ENCODE peak calls at places on chromosomes 1 and 21, in four cellular contexts. W is hepatocyte, F is K562, V is neuronal stem cell. I is an unnamed sample.

GRCh38 chr1:244705268-244706234 is 52.6 kb downstream of the DESI2 start:
- DNase-seq in F (no peak), V (no peak), W (peak; percentile 32), I (no peak)

GRCh38 chr1:234214129-234214910 is 158.9 kb upstream of the COA6 start:
- DNase-seq in V (peak; percentile 23), F (no peak), W (peak; percentile 63), I (peak; percentile 66)

GRCh38 chr21:41460578-41461527 is 34.8 kb downstream of the MX1 start:
- DNase-seq in W (peak; percentile 85), V (peak; percentile 32), F (peak; percentile 60), I (peak; percentile 77)

GRCh38 chr1:184911103-184911502 is 63.2 kb downstream of the NIBAN1 start:
- DNase-seq in W (no peak), F (no peak), V (no peak), I (no peak)

GRCh38 chr1:84387480-84388163 is 10.7 kb upstream of the DNASE2B start:
- DNase-seq in W (no peak), F (peak; percentile 34), V (no peak), I (no peak)

GRCh38 chr1:43987159-43988022 is 4.0 kb upstream of the CCDC24 start:
- DNase-seq in W (peak; percentile 54), F (no peak), V (no peak), I (no peak)

GRCh38 chr1:23838401-23838866 is 13.2 kb upstream of the HMGCL start:
- DNase-seq in W (peak; percentile 82), V (peak; percentile 40), F (peak; percentile 86), I (peak; percentile 59)

GRCh38 chr1:243271990-243272389 is 16.1 kb downstream of the SDCCAG8 start:
- DNase-seq in F (no peak), V (no peak), W (no peak), I (no peak)

GRCh38 chr1:96538883-96539282 is 182.7 kb upstream of the PTBP2 start:
- DNase-seq in F (no peak), V (no peak), W (peak; percentile 73), I (no peak)

GRCh38 chr1:170581041-170581440 is 49.1 kb downstream of the GORAB start:
- DNase-seq in F (no peak), W (no peak), V (no peak), I (no peak)

GRCh38 chr1:151989131-151989868 is 4.4 kb downstream of the S100A10 start:
- DNase-seq in F (no peak), V (no peak), W (peak; percentile 70), I (no peak)

GRCh38 chr1:165915480-165916395 is 88.3 kb downstream of the UCK2 start:
- DNase-seq in W (no peak), F (no peak), V (no peak), I (no peak)

GRCh38 chr1:84724128-84724860 is 34.0 kb upstream of the SSX2IP start:
- DNase-seq in F (peak; percentile 75), V (no peak), W (no peak), I (peak; percentile 54)

GRCh38 chr1:20345419-20345818 is 54.7 kb downstream of the VWA5B1 start:
- DNase-seq in W (no peak), F (no peak), V (no peak), I (no peak)

GRCh38 chr1:5720936-5721335 is 271.3 kb downstream of the NPHP4 start:
- DNase-seq in W (no peak), F (no peak), V (no peak), I (no peak)

GRCh38 chr1:150515328-150516049 is at the start of gene FALEC:
- DNase-seq in V (peak; percentile 97), F (peak; percentile 98), W (peak; percentile 99), I (peak; percentile 99)

GRCh38 chr1:46718340-46718726 is 581 bp downstream of the EFCAB14 start:
- DNase-seq in W (no peak), V (no peak), F (no peak), I (no peak)

GRCh38 chr1:50358962-50359361 is 64.3 kb downstream of the DMRTA2 start:
- DNase-seq in F (no peak), W (no peak), V (no peak), I (peak; percentile 42)

GRCh38 chr1:26696645-26697440 is 1.0 kb downstream of the ARID1A start:
- DNase-seq in W (peak; percentile 57), V (no peak), F (peak; percentile 36), I (peak; percentile 61)

GRCh38 chr21:35225573-35225972 is 176.5 kb upstream of the RUNX1 start:
- DNase-seq in F (no peak), V (no peak), W (no peak), I (no peak)

GRCh38 chr21:23542097-23542496 is 2065.2 kb downstream of the MRPL39 start:
- DNase-seq in F (no peak), W (no peak), V (no peak), I (no peak)

GRCh38 chr1:1434131-1434811 is 1.2 kb upstream of the VWA1 start:
- DNase-seq in V (no peak), F (peak; percentile 33), W (no peak), I (peak; percentile 49)

GRCh38 chr1:197773856-197774255 is 1.4 kb downstream of the DENND1B start:
- DNase-seq in W (no peak), V (no peak), F (no peak), I (no peak)

GRCh38 chr1:87330201-87330953 is 1.7 kb downstream of the LMO4 start:
- DNase-seq in V (no peak), F (peak; percentile 43), W (peak; percentile 44), I (peak; percentile 76)

GRCh38 chr1:204130178-204130577 is 21.7 kb downstream of the ETNK2 start:
- DNase-seq in F (no peak), V (no peak), W (no peak), I (no peak)

GRCh38 chr1:34460193-34460592 is 283.5 kb downstream of the C1orf94 start:
- DNase-seq in W (peak; percentile 34), V (peak; percentile 32), F (peak; percentile 48), I (peak; percentile 47)

DNA sequence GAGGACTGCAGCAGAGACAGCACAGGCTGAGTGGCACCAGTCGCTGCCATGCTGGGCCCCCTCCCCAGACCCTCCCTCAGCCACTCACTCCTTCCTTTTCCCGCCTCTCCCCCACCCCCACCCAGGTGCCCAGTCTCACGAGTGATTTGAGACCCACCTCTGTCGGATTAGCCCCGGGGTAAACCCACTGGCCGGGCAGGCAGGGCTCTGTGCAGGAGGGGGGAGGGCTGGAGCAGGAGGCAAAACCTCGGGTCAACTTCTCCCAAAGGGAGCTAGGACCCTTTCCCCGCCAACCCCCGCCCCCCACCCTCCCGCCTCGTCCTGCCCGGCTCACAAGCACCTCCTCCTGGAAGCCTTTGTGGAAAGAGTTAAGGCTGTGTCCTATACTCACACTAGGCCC is 3.5 kb upstream of the MRPL24 start:
- DNase-seq in F (no peak), W (no peak), V (no peak), I (no peak)
- H3K4me1 ChIP-seq in F (peaks cover 44% of the 10 kb centered on the region), W (peaks cover 48% of the 10 kb centered on the region), V (peaks cover 34% of the 10 kb centered on the region), I (peaks cover 43% of the 10 kb centered on the region)

DNA sequence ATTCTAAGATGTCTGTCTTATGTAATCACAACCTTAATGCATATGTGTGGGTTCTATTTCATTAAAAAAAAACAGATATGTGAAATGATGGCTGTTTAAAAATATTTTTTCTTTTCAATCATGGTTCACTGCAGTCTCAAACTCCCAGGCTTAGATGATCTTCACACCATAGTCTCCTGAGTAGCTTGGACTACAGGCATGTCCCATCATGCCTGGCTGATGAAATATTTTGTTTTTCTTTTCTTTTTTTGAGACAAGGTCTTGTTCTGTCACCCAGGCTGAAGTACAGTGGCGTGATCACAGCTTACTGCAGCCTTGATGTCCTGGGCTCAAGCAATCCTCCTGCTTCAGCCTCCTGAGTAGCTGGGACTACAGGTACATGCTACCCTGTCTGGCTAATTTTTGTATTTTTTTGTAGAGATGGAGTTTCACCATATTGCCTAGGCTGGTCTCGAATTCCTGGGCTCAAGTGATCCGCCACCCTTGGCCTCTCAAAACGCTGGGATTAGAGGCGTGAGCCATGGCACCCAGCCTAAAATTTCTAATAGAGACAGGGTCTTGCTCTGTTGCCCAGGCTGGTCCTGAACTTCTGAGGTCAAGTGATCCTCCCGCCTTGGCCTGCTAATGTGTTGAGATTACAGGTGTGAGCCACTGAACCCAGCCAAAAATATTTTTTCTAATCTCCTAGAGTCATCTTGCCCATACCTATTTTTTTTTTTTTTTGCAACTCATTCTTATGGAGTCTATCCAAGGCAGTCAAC is 67.6 kb downstream of the GIPC2 start:
- DNase-seq in W (no peak), F (no peak), V (no peak), I (no peak)
- H3K4me2 ChIP-seq in W (no peak overlapping the region), F (no peak overlapping the region), V (no peak overlapping the region), I (no peak overlapping the region)

DNA sequence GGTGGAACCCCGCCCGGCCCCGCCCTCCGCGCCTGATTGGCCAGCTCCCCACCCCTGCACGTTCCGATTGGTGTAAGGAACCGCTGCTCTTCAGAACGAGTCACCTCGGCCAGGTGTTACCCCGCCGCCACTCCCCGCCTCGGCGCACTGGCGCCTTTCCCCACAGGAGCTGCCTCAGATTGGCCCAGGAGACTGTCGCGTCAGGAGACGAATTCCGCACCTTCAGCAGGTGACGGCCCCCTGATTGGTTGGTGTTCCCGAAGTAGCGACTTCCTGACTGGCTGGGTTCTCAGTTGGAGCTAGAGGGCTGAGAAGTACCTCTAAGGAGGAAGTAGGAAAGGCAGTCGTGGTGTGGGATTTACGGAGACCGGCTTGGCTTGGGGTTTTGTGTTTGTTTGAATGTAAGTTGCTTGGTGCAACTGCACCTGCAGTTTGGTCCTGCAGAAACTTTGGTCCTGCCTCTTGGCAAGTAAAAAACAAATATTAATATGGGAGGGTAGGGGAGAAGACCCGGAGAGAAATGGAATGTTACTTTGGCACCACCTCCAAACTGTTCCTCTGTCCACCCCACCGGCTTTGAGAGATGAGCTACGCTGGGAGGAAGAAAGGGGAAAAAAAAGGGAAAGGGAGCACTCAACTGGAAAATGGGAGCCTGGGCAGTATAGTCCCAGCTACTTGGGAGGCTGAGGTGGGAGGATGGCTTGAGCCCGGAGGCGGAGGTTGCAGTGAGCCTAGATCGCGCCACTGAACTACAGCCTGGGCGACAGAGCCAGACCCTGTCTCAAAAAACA is 411 bp upstream of the F11R start:
- DNase-seq in F (peak; percentile 98), W (peak; percentile 97), V (peak; percentile 47), I (peak; percentile 92)
- H3K4me1 ChIP-seq in F (peaks cover 26% of the 10 kb centered on the region), W (peaks cover 15% of the 10 kb centered on the region), V (peaks cover 6% of the 10 kb centered on the region), I (peaks cover 22% of the 10 kb centered on the region)

DNA sequence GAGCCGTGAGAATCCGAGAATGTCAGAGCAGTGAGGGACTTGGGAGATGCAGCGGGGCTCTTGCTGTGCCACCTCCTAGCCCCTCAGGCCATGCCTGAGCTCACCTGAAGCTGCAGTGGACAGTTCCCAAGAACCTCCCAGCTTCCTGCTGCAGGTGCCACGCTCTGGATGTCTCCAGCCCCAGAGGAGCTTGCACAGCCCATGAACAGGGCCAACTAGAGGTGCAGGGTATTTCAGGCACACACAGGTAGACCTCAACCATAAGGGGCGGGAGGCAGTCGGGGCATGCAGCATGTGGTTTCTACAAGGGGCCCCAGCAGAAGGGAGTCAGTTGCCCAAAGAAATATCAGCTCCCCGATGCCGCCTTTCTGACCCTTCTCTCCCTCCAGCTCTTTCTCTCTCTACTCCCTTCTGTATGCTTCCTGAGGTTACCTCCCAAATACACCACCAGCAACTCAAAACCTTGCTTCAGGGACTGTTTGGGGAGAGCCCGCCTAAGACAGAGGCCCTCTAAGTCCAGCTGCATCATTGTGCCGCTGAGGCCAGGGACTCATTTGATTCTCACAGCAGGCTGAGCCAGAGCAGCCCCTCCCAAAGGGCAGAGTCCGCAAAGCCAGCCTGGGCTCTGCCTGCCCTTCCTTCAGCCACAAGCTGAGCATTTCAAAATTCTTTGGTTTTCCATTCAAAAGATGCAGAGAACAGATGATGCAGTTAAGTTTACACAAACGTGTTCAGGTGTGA is 209.8 kb downstream of the MATN1 start:
- DNase-seq in F (no peak), V (no peak), W (peak; percentile 52), I (peak; percentile 60)
- H3K4me2 ChIP-seq in F (no peak overlapping the region), V (no peak overlapping the region), W (no peak overlapping the region), I (peak overlapping the region; percentile 54)

DNA sequence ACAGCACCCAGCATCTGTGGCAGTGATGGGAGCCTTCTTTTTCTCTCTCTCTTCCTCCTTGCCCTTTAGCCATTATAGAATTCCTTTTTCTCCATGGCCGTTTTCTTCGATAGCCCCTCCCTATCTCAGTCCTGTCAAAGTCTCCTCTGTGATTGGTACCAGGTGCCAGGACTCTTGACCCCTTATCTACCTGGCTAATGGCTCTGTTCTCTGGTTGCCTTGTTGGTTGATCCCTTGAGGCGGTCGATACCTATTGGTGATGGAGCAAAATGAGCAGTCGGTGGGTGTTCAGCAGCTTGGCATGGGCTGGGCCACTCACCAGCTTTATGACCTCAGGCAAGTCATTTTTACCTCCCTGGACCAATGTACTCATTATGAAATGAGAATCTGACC is 2.0 kb downstream of the ATF3 start:
- DNase-seq in F (no peak), W (no peak), V (no peak), I (no peak)
- H3K4me1 ChIP-seq in F (peaks cover 35% of the 10 kb centered on the region), W (peaks cover 23% of the 10 kb centered on the region), V (peaks cover 22% of the 10 kb centered on the region), I (peaks cover 26% of the 10 kb centered on the region)

I was measured in neural progenitor cell.